ENCODE peak calls at places on chromosomes 5 and 9, in ten cellular contexts. O is GM13977, T is GM06990, K is mesothelial cell of epicardium, I is lower lobe of right lung, V is fibroblast of villous mesenchyme, H is retinal pigment epithelial cell, S is hepatocyte, R is stomach, B is neural crest cell. A is an unnamed sample.

GRCh38 chr9:131399972-131400371 is 6.1 kb downstream of the PRRC2B start:
- DNase-seq in K (no peak), I (no peak), O (no peak), B (no peak), V (no peak), T (no peak), R (no peak), S (no peak), H (no peak), A (no peak)

GRCh38 chr9:81613002-81613750 is 76.2 kb downstream of the TLE1 start:
- DNase-seq in S (peak), V (peak), K (no peak), O (no peak), H (no peak), T (no peak), I (no peak), B (no peak), R (no peak), A (no peak)

GRCh38 chr9:96122255-96122654 is 179.7 kb downstream of the HSD17B3 start:
- DNase-seq in T (no peak), O (no peak), K (no peak), B (no peak), H (no peak), I (no peak), R (no peak), V (no peak), S (no peak), A (no peak)

GRCh38 chr9:69945671-69946141 is 97.9 kb upstream of the MAMDC2 start:
- DNase-seq in K (no peak), O (no peak), S (peak), V (peak), B (no peak), H (no peak), I (peak), R (peak), T (no peak), A (peak)

GRCh38 chr9:133238851-133239532 is 29.9 kb upstream of the OBP2B start:
- DNase-seq in I (peak), V (peak), B (peak), K (peak), O (peak), S (peak), H (no peak), T (peak), R (peak), A (peak)

GRCh38 chr9:116234091-116234490 is 80.5 kb downstream of the PAPPA start:
- DNase-seq in S (peak), O (no peak), B (no peak), V (peak), R (no peak), I (no peak), T (no peak), K (peak), H (no peak), A (peak)

GRCh38 chr5:123450114-123450513 is 26.9 kb upstream of the CEP120 start:
- DNase-seq in V (no peak), O (no peak), K (no peak), R (no peak), I (no peak), T (no peak), B (no peak), H (no peak), S (no peak), A (no peak)

GRCh38 chr5:67437905-67438845 is 241.6 kb upstream of the CD180 start:
- DNase-seq in T (no peak), I (no peak), V (peak), K (no peak), S (peak), R (no peak), B (no peak), O (no peak), H (no peak), A (no peak)

GRCh38 chr9:131872702-131873101 is 132.8 kb upstream of the RAPGEF1 start:
- DNase-seq in R (no peak), I (no peak), K (no peak), S (no peak), H (no peak), O (no peak), B (no peak), V (no peak), T (no peak), A (no peak)

GRCh38 chr9:6567140-6567591 is 78.4 kb downstream of the GLDC start:
- DNase-seq in K (no peak), O (no peak), B (no peak), I (no peak), S (no peak), R (no peak), H (peak), T (no peak), V (peak), A (peak)

GRCh38 chr5:125700380-125700856 is 722.8 kb upstream of the GRAMD2B start:
- DNase-seq in B (no peak), K (no peak), V (peak), H (no peak), O (no peak), S (peak), T (no peak), R (no peak), I (no peak), A (no peak)

GRCh38 chr5:139378101-139378825 is 4.8 kb downstream of the SLC23A1 start:
- DNase-seq in V (no peak), H (no peak), B (no peak), S (no peak), I (no peak), R (no peak), K (no peak), O (no peak), T (no peak), A (no peak)

GRCh38 chr5:174798411-174798930 is 74.1 kb downstream of the MSX2 start:
- DNase-seq in O (no peak), K (no peak), R (no peak), T (no peak), B (no peak), H (no peak), I (no peak), S (no peak), V (peak), A (no peak)

GRCh38 chr9:108812388-108812787 is 43.4 kb downstream of the ACTL7B start:
- DNase-seq in K (no peak), R (no peak), O (no peak), I (no peak), H (peak), S (no peak), T (no peak), V (no peak), B (no peak), A (no peak)

GRCh38 chr5:67693956-67694564 is 497.5 kb upstream of the CD180 start:
- DNase-seq in O (no peak), T (no peak), V (peak), S (peak), R (peak), H (peak), K (no peak), I (peak), B (no peak), A (peak)

GRCh38 chr9:113956901-113957777 is 81.0 kb downstream of the ZNF618 start:
- DNase-seq in R (no peak), H (no peak), I (no peak), K (no peak), T (no peak), O (no peak), V (no peak), S (no peak), B (no peak), A (no peak)

GRCh38 chr5:82334856-82335255 is 56.7 kb upstream of the RPS23 start:
- DNase-seq in K (no peak), B (no peak), V (peak), T (no peak), I (no peak), S (peak), R (no peak), O (no peak), H (peak), A (no peak)

GRCh38 chr5:2897276-2897990 is 146.0 kb upstream of the IRX2 start:
- DNase-seq in R (no peak), O (no peak), I (no peak), V (no peak), S (no peak), T (no peak), B (no peak), K (peak), H (no peak), A (no peak)

GRCh38 chr5:133688386-133688785 is 76.0 kb upstream of the FSTL4 start:
- DNase-seq in S (no peak), B (no peak), T (peak), V (no peak), H (no peak), I (no peak), O (peak), K (no peak), R (no peak), A (no peak)

GRCh38 chr9:99244300-99245260 is 22.5 kb downstream of the SEC61B start:
- DNase-seq in S (no peak), T (peak), R (no peak), O (peak), B (no peak), I (no peak), V (no peak), K (no peak), H (no peak), A (no peak)

GRCh38 chr5:872301-872700 is 20.3 kb downstream of the BRD9 start:
- DNase-seq in O (no peak), R (no peak), T (no peak), H (no peak), V (no peak), S (no peak), I (peak), B (no peak), K (no peak), A (no peak)

GRCh38 chr5:151949909-151950308 is 25.3 kb upstream of the GLRA1 start:
- DNase-seq in T (no peak), K (no peak), B (no peak), V (no peak), S (no peak), O (no peak), I (no peak), R (no peak), H (no peak), A (no peak)

GRCh38 chr9:96383165-96383939 is at the start of gene SLC35D2:
- DNase-seq in I (peak), T (peak), S (peak), K (peak), R (peak), B (peak), H (no peak), O (peak), V (peak), A (peak)

GRCh38 chr9:114184866-114185265 is 29.5 kb downstream of the COL27A1 start:
- DNase-seq in H (no peak), I (peak), B (no peak), T (no peak), R (no peak), V (no peak), K (no peak), O (no peak), S (no peak), A (no peak)

GRCh38 chr9:76423216-76424177 is 29.3 kb upstream of the RFK start:
- DNase-seq in I (no peak), K (no peak), R (no peak), V (no peak), S (peak), O (no peak), H (no peak), B (no peak), T (no peak), A (no peak)

GRCh38 chr5:7828269-7828668 is 22.7 kb downstream of the CFAP90 start:
- DNase-seq in S (no peak), H (no peak), B (no peak), R (peak), V (no peak), O (no peak), T (no peak), I (no peak), K (no peak), A (peak)

GRCh38 chr5:171757853-171758535 is 27.6 kb upstream of the SMIM23 start:
- DNase-seq in R (no peak), I (no peak), B (no peak), K (no peak), O (no peak), T (no peak), V (peak), H (peak), S (peak), A (peak)

GRCh38 chr5:106171132-106171531 is 1499.6 kb downstream of the EFNA5 start:
- DNase-seq in T (no peak), K (no peak), I (no peak), S (no peak), R (no peak), H (no peak), V (no peak), O (no peak), B (no peak), A (peak)

GRCh38 chr9:137720571-137721110 is 101.8 kb downstream of the EHMT1 start:
- DNase-seq in I (no peak), H (no peak), B (no peak), O (no peak), V (no peak), T (no peak), K (no peak), R (no peak), S (no peak), A (peak)

GRCh38 chr5:110865400-110866094 is 126.7 kb downstream of the SLC25A46 start:
- DNase-seq in O (peak), V (peak), I (no peak), B (peak), R (no peak), T (no peak), K (no peak), S (peak), H (no peak), A (peak)

GRCh38 chr5:42496397-42497156 is 73.3 kb downstream of the GHR start:
- DNase-seq in S (no peak), V (no peak), O (no peak), R (no peak), I (no peak), H (no peak), T (no peak), K (no peak), B (no peak), A (no peak)

GRCh38 chr9:33466565-33467495 is 6.9 kb downstream of the NOL6 start:
- DNase-seq in B (peak), O (peak), V (peak), H (no peak), R (peak), T (no peak), I (peak), S (peak), K (peak), A (peak)

GRCh38 chr9:130378875-130379648 is 65.7 kb upstream of the ASS1 start:
- DNase-seq in O (no peak), K (no peak), H (no peak), T (no peak), S (no peak), V (no peak), R (no peak), B (no peak), I (no peak), A (no peak)

GRCh38 chr5:74992791-74993190 is 59.6 kb downstream of the GCNT4 start:
- DNase-seq in B (no peak), S (no peak), T (no peak), I (no peak), H (no peak), O (no peak), V (no peak), R (no peak), K (no peak), A (peak)

GRCh38 chr5:138439537-138440225 is 824 bp downstream of the REEP2 start:
- DNase-seq in B (peak), R (no peak), V (no peak), S (peak), O (no peak), I (no peak), H (no peak), T (no peak), K (no peak), A (no peak)

GRCh38 chr5:154729613-154730012 is 25.6 kb upstream of the LARP1 start:
- DNase-seq in T (no peak), B (no peak), I (no peak), H (no peak), V (no peak), O (no peak), K (no peak), S (no peak), R (peak), A (peak)

GRCh38 chr5:109161914-109162683 is 247.7 kb downstream of the PJA2 start:
- DNase-seq in T (peak), I (no peak), K (no peak), B (no peak), R (no peak), H (peak), S (no peak), V (peak), O (no peak), A (peak)

GRCh38 chr5:157303667-157304327 is 37.9 kb downstream of the CYFIP2 start:
- DNase-seq in R (no peak), T (no peak), I (no peak), S (no peak), V (no peak), K (no peak), H (no peak), O (no peak), B (no peak), A (no peak)

GRCh38 chr5:84092738-84093137 is 291.9 kb downstream of the EDIL3 start:
- DNase-seq in B (no peak), O (no peak), S (no peak), R (no peak), H (no peak), V (no peak), K (no peak), T (no peak), I (no peak), A (no peak)

GRCh38 chr5:84086517-84086916 is 298.2 kb downstream of the EDIL3 start:
- DNase-seq in H (no peak), R (no peak), V (no peak), I (no peak), B (no peak), T (no peak), S (no peak), K (no peak), O (no peak), A (no peak)

GRCh38 chr5:84091400-84091799 is 293.3 kb downstream of the EDIL3 start:
- DNase-seq in B (no peak), O (no peak), S (peak), R (no peak), I (no peak), K (no peak), H (no peak), V (no peak), T (no peak), A (no peak)

GRCh38 chr5:84085387-84086041 is 299.2 kb downstream of the EDIL3 start:
- DNase-seq in I (no peak), K (no peak), S (no peak), V (no peak), O (no peak), H (no peak), T (no peak), B (no peak), R (no peak), A (no peak)

GRCh38 chr5:84088996-84089395 is 295.7 kb downstream of the EDIL3 start:
- DNase-seq in S (peak), T (no peak), R (no peak), V (peak), B (no peak), H (no peak), I (no peak), K (no peak), O (no peak), A (peak)
- TF ChIP-seq CTCF in S (peak), T (peak), R (no peak), V (peak), B (peak), H (peak), I (peak), K (no peak), O (peak), A (peak)

GRCh38 chr9:89428222-89428761 is 69.6 kb downstream of the SEMA4D start:
- DNase-seq in R (no peak), V (no peak), B (no peak), I (no peak), O (no peak), K (no peak), S (no peak), H (no peak), T (no peak), A (no peak)

GRCh38 chr9:89427621-89428221 is 70.2 kb downstream of the SEMA4D start:
- DNase-seq in I (no peak), B (no peak), K (no peak), H (no peak), S (no peak), O (no peak), V (no peak), R (no peak), T (no peak), A (no peak)

GRCh38 chr9:89426389-89426961 is 71.4 kb downstream of the SEMA4D start:
- DNase-seq in H (no peak), R (no peak), O (peak), B (no peak), K (no peak), S (no peak), T (peak), I (peak), V (no peak), A (no peak)

GRCh38 chr9:89430995-89431394 is 66.9 kb downstream of the SEMA4D start:
- DNase-seq in O (no peak), B (no peak), T (no peak), V (no peak), S (no peak), R (peak), H (no peak), K (no peak), I (no peak), A (peak)

GRCh38 chr9:89428901-89429890 is 68.7 kb downstream of the SEMA4D start:
- DNase-seq in K (no peak), V (no peak), T (no peak), B (no peak), H (no peak), R (no peak), O (no peak), I (no peak), S (no peak), A (no peak)
- TF ChIP-seq CTCF in K (no peak), V (peak), T (peak), B (peak), H (peak), R (no peak), O (peak), I (no peak), S (peak), A (peak)

DNA sequence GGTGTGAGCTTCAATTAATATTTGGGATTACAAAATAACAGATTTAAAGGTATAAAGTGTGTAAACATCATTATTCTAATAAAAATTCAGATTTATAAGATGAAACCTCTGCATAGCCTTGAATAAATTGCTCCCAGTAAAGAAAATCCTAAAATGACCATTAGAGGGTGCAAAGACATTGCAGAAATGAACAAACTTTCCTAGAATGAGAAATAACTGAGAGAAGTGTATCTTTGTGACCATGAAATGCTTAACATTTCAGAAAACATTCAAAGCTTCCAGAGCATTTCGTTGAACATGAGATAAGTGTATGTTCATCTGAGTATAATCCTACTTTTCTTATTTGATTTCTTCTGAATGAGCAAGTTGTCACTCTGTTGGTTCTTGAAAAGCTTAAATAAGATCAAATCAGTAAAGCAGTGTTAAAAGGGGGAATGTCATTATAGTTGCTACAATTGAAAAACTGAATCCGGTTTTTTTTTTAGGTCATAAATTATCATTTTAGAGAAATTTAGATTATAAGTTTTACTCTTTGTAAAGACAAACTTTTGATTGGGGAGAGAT is 24.7 kb upstream of the NUDT12 start:
- DNase-seq in O (no peak), B (no peak), V (peak), H (peak), K (no peak), T (no peak), S (peak), I (no peak), R (no peak), A (peak)
- TF ChIP-seq CTCF in O (peak), B (peak), V (peak), H (peak), K (peak), T (no peak), S (peak), I (peak), R (no peak), A (peak)

GRCh38 chr5:136028782-136029742 is at the start of gene TGFBI:
- DNase-seq in V (peak), T (no peak), H (no peak), O (peak), I (peak), B (peak), K (peak), S (peak), R (peak), A (peak)
- TF ChIP-seq CTCF in V (peak), T (no peak), H (peak), O (no peak), I (peak), B (no peak), K (no peak), S (peak), R (no peak), A (no peak)

GRCh38 chr9:68703672-68704071 is 1.4 kb upstream of the PIP5K1B start:
- DNase-seq in K (no peak), H (no peak), O (no peak), V (no peak), I (no peak), T (no peak), B (no peak), S (no peak), R (no peak), A (no peak)
- TF ChIP-seq CTCF in K (no peak), H (no peak), O (no peak), V (no peak), I (no peak), T (no peak), B (no peak), S (no peak), R (no peak), A (no peak)

GRCh38 chr5:102998224-102998623 is 121.7 kb downstream of the GIN1 start:
- DNase-seq in O (no peak), I (no peak), T (no peak), S (no peak), K (no peak), V (no peak), H (no peak), R (no peak), B (no peak), A (no peak)
- TF ChIP-seq CTCF in O (no peak), I (no peak), T (no peak), S (no peak), K (no peak), V (no peak), H (no peak), R (no peak), B (no peak), A (no peak)

GRCh38 chr9:128187361-128187760 is 4.0 kb downstream of the CIZ1 start:
- DNase-seq in R (no peak), H (no peak), V (no peak), B (no peak), O (no peak), I (no peak), K (no peak), T (no peak), S (no peak), A (no peak)

GRCh38 chr9:128188209-128188608 is 3.2 kb downstream of the CIZ1 start:
- DNase-seq in I (no peak), R (no peak), B (no peak), H (no peak), T (no peak), S (no peak), O (no peak), V (no peak), K (no peak), A (no peak)

GRCh38 chr9:128190516-128191405 is 611 bp downstream of the CIZ1 start:
- DNase-seq in K (no peak), S (no peak), V (peak), H (no peak), T (peak), B (no peak), O (no peak), R (no peak), I (no peak), A (peak)

GRCh38 chr9:128191406-128192046 is at the start of gene CIZ1:
- DNase-seq in S (peak), H (peak), K (peak), R (peak), I (peak), T (peak), O (peak), B (peak), V (peak), A (peak)

GRCh38 chr9:128190013-128190412 is 1.4 kb downstream of the CIZ1 start:
- DNase-seq in V (no peak), T (no peak), S (no peak), H (no peak), R (no peak), B (no peak), O (no peak), K (no peak), I (no peak), A (no peak)
- TF ChIP-seq CTCF in V (no peak), T (peak), S (no peak), H (no peak), R (no peak), B (no peak), O (no peak), K (no peak), I (no peak), A (no peak)

A was measured in MCF 10A.